ENCODE peak calls at places on chromosomes 5 and 9, in eight cellular contexts. One of them, this sample, is unnamed.

GRCh38 chr5:149641000-149641576 is 59.8 kb downstream of the ARHGEF37 start:
- DNase-seq in caudate nucleus: no peak
- DNase-seq in adipocyte: peak
- DNase-seq in CD8-positive, alpha-beta memory T cell: no peak
- DNase-seq in activated naive CD4-positive, alpha-beta T cell treated with anti-CD3 and anti-CD28 coated beads, Interleukin-2, amount 50 U/mL, for 72 hours: no peak
- DNase-seq in activated CD4-positive, alpha-beta T cell treated with anti-CD3 and anti-CD28 coated beads, Interleukin-2, amount 10 ng/mL, durations not matched to agents 7 days and 5 days: no peak
- DNase-seq in transverse colon: peak
- DNase-seq in Karpas-422: peak
- DNase-seq in this sample: no peak

GRCh38 chr5:181189962-181190710 is 14.9 kb downstream of the TRIM7 start:
- DNase-seq in caudate nucleus: no peak
- DNase-seq in activated naive CD4-positive, alpha-beta T cell treated with anti-CD3 and anti-CD28 coated beads, Interleukin-2, amount 50 U/mL, for 72 hours: peak
- DNase-seq in activated CD4-positive, alpha-beta T cell treated with anti-CD3 and anti-CD28 coated beads, Interleukin-2, amount 10 ng/mL, durations not matched to agents 7 days and 5 days: peak
- DNase-seq in transverse colon: peak
- DNase-seq in CD8-positive, alpha-beta memory T cell: no peak
- DNase-seq in Karpas-422: peak
- DNase-seq in adipocyte: peak
- DNase-seq in this sample: no peak

GRCh38 chr9:128243486-128244415 is 32.1 kb downstream of the GOLGA2 start:
- DNase-seq in caudate nucleus: no peak
- DNase-seq in Karpas-422: no peak
- DNase-seq in transverse colon: no peak
- DNase-seq in activated naive CD4-positive, alpha-beta T cell treated with anti-CD3 and anti-CD28 coated beads, Interleukin-2, amount 50 U/mL, for 72 hours: no peak
- DNase-seq in activated CD4-positive, alpha-beta T cell treated with anti-CD3 and anti-CD28 coated beads, Interleukin-2, amount 10 ng/mL, durations not matched to agents 7 days and 5 days: no peak
- DNase-seq in adipocyte: peak
- DNase-seq in CD8-positive, alpha-beta memory T cell: no peak
- DNase-seq in this sample: no peak

GRCh38 chr5:177349762-177350161 is 1.7 kb downstream of the LMAN2 start:
- DNase-seq in CD8-positive, alpha-beta memory T cell: no peak
- DNase-seq in Karpas-422: no peak
- DNase-seq in activated CD4-positive, alpha-beta T cell treated with anti-CD3 and anti-CD28 coated beads, Interleukin-2, amount 10 ng/mL, durations not matched to agents 7 days and 5 days: no peak
- DNase-seq in caudate nucleus: no peak
- DNase-seq in activated naive CD4-positive, alpha-beta T cell treated with anti-CD3 and anti-CD28 coated beads, Interleukin-2, amount 50 U/mL, for 72 hours: no peak
- DNase-seq in transverse colon: no peak
- DNase-seq in adipocyte: no peak
- DNase-seq in this sample: no peak

GRCh38 chr5:173903396-173904140 is 15.4 kb downstream of the CPEB4 start:
- DNase-seq in activated CD4-positive, alpha-beta T cell treated with anti-CD3 and anti-CD28 coated beads, Interleukin-2, amount 10 ng/mL, durations not matched to agents 7 days and 5 days: no peak
- DNase-seq in CD8-positive, alpha-beta memory T cell: no peak
- DNase-seq in activated naive CD4-positive, alpha-beta T cell treated with anti-CD3 and anti-CD28 coated beads, Interleukin-2, amount 50 U/mL, for 72 hours: no peak
- DNase-seq in adipocyte: no peak
- DNase-seq in Karpas-422: no peak
- DNase-seq in transverse colon: no peak
- DNase-seq in caudate nucleus: no peak
- DNase-seq in this sample: no peak

GRCh38 chr5:163079618-163080017 is 357.8 kb upstream of the CCNG1 start:
- DNase-seq in CD8-positive, alpha-beta memory T cell: no peak
- DNase-seq in Karpas-422: peak
- DNase-seq in transverse colon: no peak
- DNase-seq in activated naive CD4-positive, alpha-beta T cell treated with anti-CD3 and anti-CD28 coated beads, Interleukin-2, amount 50 U/mL, for 72 hours: no peak
- DNase-seq in adipocyte: no peak
- DNase-seq in caudate nucleus: no peak
- DNase-seq in activated CD4-positive, alpha-beta T cell treated with anti-CD3 and anti-CD28 coated beads, Interleukin-2, amount 10 ng/mL, durations not matched to agents 7 days and 5 days: no peak
- DNase-seq in this sample: peak

GRCh38 chr5:38208782-38209378 is 49.5 kb upstream of the EGFLAM start:
- DNase-seq in caudate nucleus: no peak
- DNase-seq in activated naive CD4-positive, alpha-beta T cell treated with anti-CD3 and anti-CD28 coated beads, Interleukin-2, amount 50 U/mL, for 72 hours: no peak
- DNase-seq in transverse colon: no peak
- DNase-seq in CD8-positive, alpha-beta memory T cell: no peak
- DNase-seq in Karpas-422: peak
- DNase-seq in adipocyte: peak
- DNase-seq in activated CD4-positive, alpha-beta T cell treated with anti-CD3 and anti-CD28 coated beads, Interleukin-2, amount 10 ng/mL, durations not matched to agents 7 days and 5 days: no peak
- DNase-seq in this sample: peak

GRCh38 chr9:123550012-123550411 is 194.0 kb downstream of the CRB2 start:
- DNase-seq in Karpas-422: no peak
- DNase-seq in activated CD4-positive, alpha-beta T cell treated with anti-CD3 and anti-CD28 coated beads, Interleukin-2, amount 10 ng/mL, durations not matched to agents 7 days and 5 days: no peak
- DNase-seq in activated naive CD4-positive, alpha-beta T cell treated with anti-CD3 and anti-CD28 coated beads, Interleukin-2, amount 50 U/mL, for 72 hours: no peak
- DNase-seq in adipocyte: no peak
- DNase-seq in transverse colon: no peak
- DNase-seq in CD8-positive, alpha-beta memory T cell: no peak
- DNase-seq in caudate nucleus: no peak
- DNase-seq in this sample: no peak

GRCh38 chr9:125238127-125238914 is 2.8 kb downstream of the HSPA5 start:
- DNase-seq in caudate nucleus: no peak
- DNase-seq in activated CD4-positive, alpha-beta T cell treated with anti-CD3 and anti-CD28 coated beads, Interleukin-2, amount 10 ng/mL, durations not matched to agents 7 days and 5 days: no peak
- DNase-seq in Karpas-422: no peak
- DNase-seq in transverse colon: no peak
- DNase-seq in activated naive CD4-positive, alpha-beta T cell treated with anti-CD3 and anti-CD28 coated beads, Interleukin-2, amount 50 U/mL, for 72 hours: no peak
- DNase-seq in CD8-positive, alpha-beta memory T cell: peak
- DNase-seq in adipocyte: no peak
- DNase-seq in this sample: no peak

GRCh38 chr5:57332350-57332749 is 150.3 kb downstream of the ACTBL2 start:
- DNase-seq in adipocyte: no peak
- DNase-seq in transverse colon: no peak
- DNase-seq in activated naive CD4-positive, alpha-beta T cell treated with anti-CD3 and anti-CD28 coated beads, Interleukin-2, amount 50 U/mL, for 72 hours: no peak
- DNase-seq in CD8-positive, alpha-beta memory T cell: no peak
- DNase-seq in caudate nucleus: no peak
- DNase-seq in Karpas-422: no peak
- DNase-seq in activated CD4-positive, alpha-beta T cell treated with anti-CD3 and anti-CD28 coated beads, Interleukin-2, amount 10 ng/mL, durations not matched to agents 7 days and 5 days: no peak
- DNase-seq in this sample: no peak